ENCODE peak calls at places on chromosomes 1 and 21, in six cellular contexts. H, N, S, Z, X and F are unnamed samples. For H3K36me3, the result is how much of the 10 kb centered on the place peaks cover.

GRCh38 chr1:115539061-115539460 is 102.7 kb upstream of the VANGL1 start:
- DNase-seq in Z (no peak), N (no peak), X (no peak), S (peak), H (no peak), F (no peak)

GRCh38 chr1:45326627-45327591 is at the start of gene HPDL:
- DNase-seq in X (no peak), S (no peak), H (no peak), Z (peak), N (peak), F (peak)

GRCh38 chr1:40232444-40232843 is 15.3 kb upstream of the TMCO2 start:
- DNase-seq in N (peak), H (no peak), Z (no peak), S (no peak), X (peak), F (no peak)

GRCh38 chr1:185719021-185719420 is 15.2 kb upstream of the HMCN1 start:
- DNase-seq in H (no peak), X (no peak), Z (no peak), N (no peak), S (no peak), F (no peak)

GRCh38 chr1:46342084-46342656 is 1.6 kb downstream of the NSUN4 start:
- DNase-seq in H (peak), S (no peak), X (peak), N (no peak), Z (no peak), F (no peak)

GRCh38 chr1:41741244-41741643 is 177.5 kb downstream of the HIVEP3 start:
- DNase-seq in Z (no peak), N (no peak), S (no peak), X (no peak), H (no peak), F (peak)

GRCh38 chr1:10918531-10918930 is 93.9 kb upstream of the TARDBP start:
- DNase-seq in N (no peak), S (no peak), H (no peak), X (no peak), Z (no peak), F (no peak)

GRCh38 chr21:25515484-25516405 is 91.5 kb downstream of the MRPL39 start:
- DNase-seq in H (no peak), S (no peak), X (no peak), N (no peak), Z (no peak), F (no peak)

GRCh38 chr1:201582261-201582951 is 43.5 kb downstream of the NAV1 start:
- DNase-seq in Z (no peak), H (no peak), S (no peak), X (no peak), N (peak), F (no peak)

GRCh38 chr1:161848676-161849075 is 82.6 kb downstream of the ATF6 start:
- DNase-seq in H (no peak), Z (no peak), S (no peak), N (no peak), X (no peak), F (no peak)

GRCh38 chr1:72485786-72486185 is 203.4 kb upstream of the NEGR1 start:
- DNase-seq in Z (no peak), S (no peak), N (no peak), H (no peak), X (no peak), F (no peak)

GRCh38 chr1:116739371-116740007 is 14.7 kb upstream of the CD2 start:
- DNase-seq in H (peak), Z (no peak), S (no peak), N (no peak), X (no peak), F (no peak)

GRCh38 chr1:207838156-207839082 is 72.5 kb downstream of the CD34 start:
- DNase-seq in S (no peak), Z (peak), N (no peak), H (no peak), X (no peak), F (no peak)

GRCh38 chr1:179973198-179974114 is 18.8 kb downstream of the CEP350 start:
- DNase-seq in N (no peak), X (no peak), Z (no peak), H (no peak), S (no peak), F (no peak)

GRCh38 chr1:239829535-239829934 is 262.1 kb upstream of the FMN2 start:
- DNase-seq in Z (no peak), H (no peak), S (no peak), X (no peak), N (no peak), F (no peak)

GRCh38 chr1:239053269-239053668 is 333.1 kb upstream of the CHRM3 start:
- DNase-seq in S (no peak), Z (no peak), N (no peak), H (no peak), X (no peak), F (no peak)

GRCh38 chr1:187817782-187818181 is 989.0 kb downstream of the PLA2G4A start:
- DNase-seq in H (no peak), N (no peak), X (no peak), Z (no peak), S (no peak), F (no peak)

GRCh38 chr1:161177936-161178244 is 583 bp upstream of the B4GALT3 start:
- DNase-seq in X (no peak), H (no peak), Z (no peak), S (no peak), N (no peak), F (no peak)

GRCh38 chr1:11701551-11701961 is 10.0 kb downstream of the DRAXIN start:
- DNase-seq in N (no peak), X (no peak), H (no peak), S (no peak), Z (no peak), F (no peak)

GRCh38 chr21:33273044-33273443 is 6.9 kb downstream of the IL10RB start:
- DNase-seq in H (no peak), X (no peak), Z (no peak), S (no peak), N (no peak), F (no peak)

GRCh38 chr1:156524985-156525590 is 24.5 kb upstream of the MEF2D start:
- DNase-seq in Z (no peak), S (no peak), X (no peak), N (no peak), H (no peak), F (no peak)

GRCh38 chr21:42062543-42063022 is 8.5 kb upstream of the UMODL1 start:
- DNase-seq in Z (no peak), H (no peak), N (peak), X (peak), S (no peak), F (peak)

GRCh38 chr1:160206421-160207117 is 1.4 kb downstream of the PEA15 start:
- DNase-seq in X (no peak), N (no peak), H (peak), S (no peak), Z (no peak), F (no peak)

GRCh38 chr21:39730418-39731107 is 14.4 kb upstream of the IGSF5 start:
- DNase-seq in S (no peak), Z (no peak), X (no peak), H (no peak), N (no peak), F (no peak)

GRCh38 chr1:109788695-109789521 is 25.2 kb upstream of the EPS8L3 start:
- DNase-seq in Z (peak), X (no peak), S (no peak), H (peak), N (peak), F (peak)

GRCh38 chr21:16455978-16456377 is 726.2 kb downstream of the USP25 start:
- DNase-seq in X (no peak), N (no peak), S (no peak), Z (no peak), H (no peak), F (no peak)

GRCh38 chr1:167671727-167672511 is 41.9 kb downstream of the RCSD1 start:
- DNase-seq in S (no peak), N (no peak), H (no peak), X (no peak), Z (no peak), F (peak)

GRCh38 chr1:44129616-44130500 is 11.2 kb downstream of the KLF17 start:
- DNase-seq in N (no peak), Z (no peak), S (no peak), X (no peak), H (no peak), F (no peak)

GRCh38 chr1:6027591-6027990 is 18.1 kb upstream of the KCNAB2 start:
- DNase-seq in H (no peak), S (no peak), Z (no peak), X (no peak), N (no peak), F (no peak)

GRCh38 chr1:209626633-209627348 is 25.4 kb downstream of the LAMB3 start:
- DNase-seq in Z (no peak), S (no peak), H (no peak), X (no peak), N (no peak), F (no peak)
- H3K36me3 ChIP-seq in Z (under half), S (under half), H (under half), X (under half), N (under half), F (under half)

DNA sequence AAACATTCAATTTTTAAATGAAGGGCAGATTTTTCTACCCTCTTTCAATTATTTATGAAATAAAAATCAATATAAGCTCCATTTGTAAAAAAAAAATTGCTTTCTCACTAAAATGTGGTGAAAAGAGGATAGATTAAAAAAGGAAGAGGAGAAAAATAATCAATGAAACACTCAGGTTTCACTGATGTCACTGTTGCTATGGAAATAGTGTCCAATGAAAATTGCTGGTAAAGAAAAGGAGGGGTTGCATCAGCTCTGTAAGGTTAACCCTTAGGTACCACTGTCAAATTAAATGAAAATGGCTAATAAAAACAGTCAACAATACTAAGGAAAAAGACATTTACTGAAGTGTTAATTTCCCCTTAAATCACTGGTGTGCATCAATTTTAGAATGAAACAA is 91.6 kb upstream of the TTC39A start:
- DNase-seq in N (no peak), Z (no peak), H (no peak), S (no peak), X (no peak), F (no peak)
- TF ChIP-seq EP300 in N (no peak), Z (no peak), H (no peak), S (no peak), X (no peak), F (no peak)

DNA sequence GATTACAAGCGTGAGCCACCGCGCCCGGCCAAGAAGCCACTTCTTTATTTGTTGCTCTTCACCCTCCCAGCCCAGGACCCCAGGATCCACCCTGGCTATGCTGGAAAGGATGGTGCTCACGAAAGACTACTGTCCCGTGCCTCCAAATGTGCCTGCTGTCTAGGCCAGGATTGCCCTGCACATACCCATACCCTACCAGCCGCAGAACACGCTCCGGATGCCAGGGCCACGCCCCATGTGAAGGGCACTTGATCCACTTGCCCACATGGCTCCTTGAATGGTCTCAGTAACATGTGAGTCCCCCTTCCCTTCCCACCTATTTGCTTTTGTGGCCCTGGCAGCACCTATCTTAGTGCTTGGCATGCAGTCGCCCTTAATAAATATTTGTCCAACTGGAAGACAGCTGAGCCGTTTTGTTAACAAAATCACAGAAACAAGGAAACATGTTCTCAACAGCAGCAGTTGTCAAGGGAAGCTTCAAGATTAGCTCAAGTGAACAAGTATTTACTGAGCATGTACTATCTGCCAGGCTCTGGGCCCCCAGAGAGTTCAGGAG is 13.8 kb upstream of the UBXN10 start:
- DNase-seq in S (no peak), N (no peak), Z (no peak), H (no peak), X (no peak), F (peak)
- H3K4me3 ChIP-seq in S (no peak), N (no peak), Z (no peak), H (no peak), X (no peak), F (no peak)

DNA sequence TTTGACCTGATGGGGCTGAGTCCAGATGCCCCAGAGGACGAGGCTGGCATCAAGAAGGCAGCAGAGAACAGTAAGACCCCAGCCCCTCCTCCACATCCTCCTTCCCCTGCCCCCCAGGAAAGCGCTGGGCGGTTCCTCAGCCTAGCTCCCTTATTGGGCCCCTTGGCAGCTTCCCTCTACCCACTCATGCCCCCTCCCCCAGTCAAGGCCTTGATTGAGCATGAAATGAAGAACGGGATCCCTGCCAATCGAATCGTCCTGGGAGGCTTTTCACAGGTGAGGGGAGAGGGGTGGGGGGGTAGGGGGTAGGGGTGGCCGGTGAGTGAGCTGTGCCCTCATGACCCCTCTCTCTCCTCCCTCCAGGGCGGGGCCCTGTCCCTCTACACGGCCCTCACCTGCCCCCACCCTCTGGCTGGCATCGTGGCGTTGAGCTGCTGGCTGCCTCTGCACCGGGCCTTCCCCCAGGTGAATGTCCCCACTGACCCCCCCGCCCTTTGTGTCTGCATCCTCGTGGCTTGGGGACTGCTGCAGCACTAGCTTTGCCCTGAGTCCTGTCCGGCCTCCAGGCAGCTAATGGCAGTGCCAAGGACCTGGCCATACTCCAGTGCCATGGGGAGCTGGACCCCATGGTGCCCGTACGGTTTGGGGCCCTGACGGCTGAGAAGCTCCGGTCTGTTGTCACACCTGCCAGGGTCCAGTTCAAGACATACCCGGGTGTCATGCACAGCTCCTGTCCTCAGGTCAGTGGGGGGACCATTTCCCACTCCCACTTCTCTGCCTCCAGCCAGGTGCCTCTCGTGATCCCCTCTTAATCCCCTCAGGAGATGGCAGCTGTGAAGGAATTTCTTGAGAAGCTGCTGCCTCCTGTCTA is 3.2 kb downstream of the LYPLA2 start:
- DNase-seq in Z (no peak), S (no peak), N (no peak), X (no peak), H (no peak), F (no peak)
- H3K36me3 ChIP-seq in Z (under half), S (under half), N (under half), X (under half), H (half or more), F (under half)

DNA sequence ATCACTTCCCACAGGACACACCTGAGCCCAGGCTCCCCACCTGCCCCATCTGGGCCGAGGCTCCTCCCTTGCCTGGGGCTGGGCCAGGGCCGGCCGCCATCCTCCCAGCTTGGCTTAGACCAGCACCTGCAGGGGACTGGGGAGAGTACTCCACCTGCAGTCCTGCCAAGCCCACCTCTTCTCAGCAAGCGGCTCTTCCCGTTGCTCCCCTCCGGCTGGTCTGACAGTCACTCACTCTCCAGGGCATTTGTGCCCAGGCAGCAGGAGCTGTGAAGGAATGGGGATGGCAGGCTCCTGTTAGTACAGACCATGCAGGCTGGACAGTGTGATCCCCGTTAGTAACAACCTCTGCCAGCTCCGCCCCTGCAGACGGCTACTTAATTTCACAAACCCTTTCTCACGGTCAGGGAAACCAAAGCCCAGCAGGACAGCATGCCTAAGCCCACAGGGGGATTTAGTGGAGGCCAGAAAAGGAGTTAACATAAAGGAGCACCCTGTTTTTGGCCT is at the start of gene FYB2:
- DNase-seq in Z (no peak), H (no peak), S (no peak), X (no peak), N (peak), F (peak)
- TF ChIP-seq EP300 in Z (no peak), H (no peak), S (no peak), X (no peak), N (no peak), F (no peak)

GRCh38 chr1:56576880-56577858 is 2.2 kb downstream of the PLPP3 start:
- DNase-seq in Z (no peak), X (no peak), S (no peak), N (no peak), H (no peak), F (no peak)

GRCh38 chr1:56574794-56575193 is 4.6 kb downstream of the PLPP3 start:
- DNase-seq in Z (no peak), N (no peak), X (no peak), S (no peak), H (no peak), F (no peak)

GRCh38 chr1:56573311-56573710 is 6.1 kb downstream of the PLPP3 start:
- DNase-seq in Z (no peak), S (peak), X (no peak), N (no peak), H (no peak), F (no peak)

GRCh38 chr1:56577859-56578663 is 1.3 kb downstream of the PLPP3 start:
- DNase-seq in S (no peak), X (no peak), H (peak), Z (no peak), N (peak), F (peak)

GRCh38 chr1:56575865-56576264 is 3.5 kb downstream of the PLPP3 start:
- DNase-seq in N (no peak), H (no peak), S (no peak), Z (no peak), X (no peak), F (no peak)
- H3K4me3 ChIP-seq in N (peak), H (peak), S (peak), Z (peak), X (no peak), F (peak)

DNA sequence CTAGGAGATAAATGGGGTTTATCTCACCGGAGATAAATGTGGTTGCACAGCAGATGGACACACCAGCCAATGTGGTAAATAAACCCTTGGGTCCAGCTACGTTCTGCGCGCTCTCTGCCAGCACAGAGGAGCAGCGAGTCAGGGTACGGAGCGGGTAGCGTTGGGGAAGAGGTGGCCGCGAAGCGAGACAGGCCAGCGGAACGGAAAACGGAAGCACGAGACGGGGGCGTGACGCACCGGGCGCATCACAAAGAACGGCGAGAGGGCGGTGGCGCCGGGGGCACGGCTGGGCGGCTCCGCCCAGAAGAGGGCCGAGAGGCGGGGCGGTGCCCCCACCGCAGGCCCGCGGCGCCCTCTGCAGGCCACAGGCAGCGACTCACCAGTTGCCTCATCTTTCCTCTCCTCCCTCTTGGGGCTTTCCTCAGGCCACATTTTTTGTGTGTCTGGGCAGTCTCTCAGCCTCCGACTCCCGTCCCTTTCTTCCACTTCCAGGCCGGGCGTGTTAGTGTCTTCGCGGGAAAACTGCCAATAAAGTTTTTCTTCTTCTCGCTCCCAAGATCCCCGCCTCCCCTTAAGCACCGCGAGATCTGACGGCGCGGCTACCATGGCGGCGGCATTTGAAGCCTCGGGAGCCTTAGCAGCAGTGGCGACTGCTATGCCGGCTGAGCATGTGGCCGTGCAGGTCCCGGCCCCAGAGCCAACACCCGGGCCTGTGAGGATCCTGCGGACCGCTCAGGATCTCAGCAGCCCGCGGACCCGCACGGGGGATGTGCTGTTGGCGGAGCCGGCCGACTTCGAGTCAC is at the start of gene DDX20:
- DNase-seq in S (peak), Z (peak), N (peak), X (peak), H (peak), F (peak)
- H3K36me3 ChIP-seq in S (under half), Z (under half), N (under half), X (under half), H (under half), F (under half)

DNA sequence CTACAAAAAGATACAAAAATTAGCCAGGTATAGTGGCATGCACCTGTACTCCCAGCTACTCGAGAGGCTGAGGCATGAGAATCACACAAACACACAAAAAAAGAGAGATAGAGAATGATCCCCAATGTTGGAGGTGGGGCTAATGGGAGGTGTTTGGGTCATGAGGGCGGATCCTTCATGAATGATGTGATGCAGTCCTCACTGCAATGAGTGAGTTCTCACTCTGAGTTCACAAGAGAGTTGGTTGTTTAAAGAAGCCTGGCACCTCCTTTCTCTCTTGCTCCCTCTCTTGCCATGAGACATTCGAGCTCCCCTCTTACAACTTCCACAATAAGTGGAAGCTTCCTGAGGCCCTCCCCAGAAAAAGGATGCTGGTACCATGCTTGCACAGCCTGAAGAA is 17.3 kb downstream of the KCNT2 start:
- DNase-seq in X (no peak), S (no peak), H (no peak), Z (no peak), N (no peak), F (no peak)
- TF ChIP-seq EP300 in X (no peak), S (no peak), H (no peak), Z (no peak), N (no peak), F (no peak)